ENCODE peak calls at places on chromosomes 3 and 15, in eight cellular contexts. J is activated T-helper 1 cell treated with Interleukin-2 at 50 U/mL for 16 hours, N is foreskin fibroblast, F is IMR-90, Q is HT1080, W is HTR-8/SVneo, T is memory B cell, H is hippocampal formation. A is an unnamed sample.

GRCh38 chr3:81443948-81444347 is 317.5 kb downstream of the GBE1 start:
- DNase-seq in J (no peak), N (peak), F (peak), Q (no peak), W (peak), T (no peak), H (no peak), A (peak)

GRCh38 chr15:92930061-92930460 is 29.9 kb downstream of the CHD2 start:
- DNase-seq in J (no peak), N (peak), F (peak), Q (no peak), W (no peak), T (no peak), H (no peak), A (no peak)

GRCh38 chr3:15535757-15536156 is 14.3 kb upstream of the COLQ start:
- DNase-seq in J (peak), N (peak), F (peak), Q (no peak), W (no peak), T (no peak), H (no peak), A (peak)

GRCh38 chr3:163785693-163786092 is 1292.6 kb downstream of the SI start:
- DNase-seq in J (no peak), N (no peak), F (no peak), Q (peak), W (peak), T (no peak), H (no peak), A (peak)

GRCh38 chr3:72571638-72572114 is 276.6 kb downstream of the SHQ1 start:
- DNase-seq in J (no peak), N (no peak), F (no peak), Q (no peak), W (no peak), T (no peak), H (no peak), A (no peak)

GRCh38 chr3:177374323-177374722 is 177.0 kb upstream of the TBL1XR1 start:
- DNase-seq in J (no peak), N (no peak), F (no peak), Q (no peak), W (no peak), T (no peak), H (no peak), A (no peak)

GRCh38 chr3:184774996-184775715 is 36.8 kb upstream of the VPS8 start:
- DNase-seq in J (no peak), N (no peak), F (no peak), Q (no peak), W (no peak), T (no peak), H (no peak), A (no peak)

GRCh38 chr3:126479642-126480041 is 4.0 kb upstream of the ZXDC start:
- DNase-seq in J (no peak), N (no peak), F (no peak), Q (no peak), W (no peak), T (no peak), H (no peak), A (no peak)

GRCh38 chr3:194396897-194397756 is 1.9 kb downstream of the GP5 start:
- DNase-seq in J (peak), N (no peak), F (no peak), Q (no peak), W (no peak), T (peak), H (no peak), A (no peak)

GRCh38 chr15:56035166-56035565 is 41.8 kb upstream of the NEDD4 start:
- DNase-seq in J (no peak), N (no peak), F (no peak), Q (no peak), W (no peak), T (no peak), H (no peak), A (no peak)

GRCh38 chr3:170598091-170598502 is 12.2 kb upstream of the SLC7A14 start:
- DNase-seq in J (no peak), N (no peak), F (no peak), Q (no peak), W (no peak), T (no peak), H (peak), A (no peak)

GRCh38 chr15:81749667-81750360 is 296.0 kb downstream of the MEX3B start:
- DNase-seq in J (no peak), N (no peak), F (no peak), Q (peak), W (no peak), T (no peak), H (no peak), A (no peak)

GRCh38 chr15:41870689-41871081 is 23.2 kb downstream of the SPTBN5 start:
- DNase-seq in J (peak), N (peak), F (peak), Q (peak), W (peak), T (no peak), H (no peak), A (peak)

GRCh38 chr3:45078910-45079522 is 52.9 kb downstream of the CLEC3B start:
- DNase-seq in J (no peak), N (peak), F (peak), Q (no peak), W (no peak), T (no peak), H (no peak), A (peak)

GRCh38 chr15:95932676-95933075 is 397.8 kb upstream of the NR2F2 start:
- DNase-seq in J (no peak), N (peak), F (peak), Q (peak), W (peak), T (no peak), H (no peak), A (peak)

GRCh38 chr3:21170964-21171363 is 580.0 kb downstream of the ZNF385D start:
- DNase-seq in J (no peak), N (peak), F (no peak), Q (peak), W (no peak), T (no peak), H (no peak), A (peak)

GRCh38 chr3:123834631-123835030 is 49.5 kb downstream of the MYLK start:
- DNase-seq in J (no peak), N (peak), F (peak), Q (peak), W (peak), T (no peak), H (no peak), A (peak)

GRCh38 chr3:197021231-197021630 is 8.4 kb downstream of the MELTF start:
- DNase-seq in J (no peak), N (no peak), F (no peak), Q (no peak), W (no peak), T (no peak), H (no peak), A (no peak)

GRCh38 chr3:196120291-196120951 is 38.5 kb upstream of the TFRC start:
- DNase-seq in J (no peak), N (no peak), F (no peak), Q (no peak), W (no peak), T (no peak), H (no peak), A (no peak)

GRCh38 chr3:46613313-46614005 is 1.1 kb downstream of the FAM240A start:
- DNase-seq in J (no peak), N (no peak), F (no peak), Q (no peak), W (no peak), T (no peak), H (no peak), A (no peak)

GRCh38 chr3:108605028-108605427 is 15.5 kb downstream of the DZIP3 start:
- DNase-seq in J (no peak), N (no peak), F (no peak), Q (no peak), W (no peak), T (no peak), H (no peak), A (no peak)

GRCh38 chr3:13200951-13201350 is 127.7 kb upstream of the IQSEC1 start:
- DNase-seq in J (no peak), N (no peak), F (no peak), Q (peak), W (no peak), T (no peak), H (no peak), A (peak)